ENCODE peak calls at places on chromosomes 16 and 17, in nine cellular contexts. M is neural progenitor cell; D is RCC 7860; B is H9; L is activated naive CD8-positive, alpha-beta T cell treated with anti-CD3 and anti-CD28 coated beads for 36 hours; K is colonic mucosa; Z is A549; G is activated CD4-positive, alpha-beta T cell treated with anti-CD3 and anti-CD28 coated beads, Interleukin-2, amount 50 U/mL, for 1 hour; P is GM12864. A is an unnamed sample.

GRCh38 chr17:82023447-82024241 is 539 bp downstream of the LRRC45 start:
- DNase-seq in M (no peak), D (no peak), B (no peak), L (peak; percentile 36), K (no peak), Z (no peak), G (no peak), P (no peak), A (no peak)

GRCh38 chr16:85199069-85199725 is 86.9 kb upstream of the CIBAR2 start:
- DNase-seq in M (no peak), D (no peak), B (no peak), L (no peak), K (no peak), Z (peak; percentile 29), G (no peak), P (no peak), A (no peak)

GRCh38 chr16:46720619-46721018 is 27.5 kb downstream of the MYLK3 start:
- DNase-seq in M (no peak), D (no peak), B (no peak), L (no peak), K (no peak), Z (no peak), G (no peak), P (no peak), A (no peak)

GRCh38 chr16:69113216-69113615 is 7.8 kb downstream of the HAS3 start:
- DNase-seq in M (no peak), D (no peak), B (no peak), L (no peak), K (no peak), Z (no peak), G (no peak), P (no peak), A (peak; percentile 9)

GRCh38 chr16:30395155-30395991 is at the start of gene ZNF48:
- DNase-seq in M (peak; percentile 97), D (peak; percentile 36), B (peak; percentile 82), L (peak; percentile 70), K (peak; percentile 72), Z (peak; percentile 88), G (peak; percentile 37), P (no peak), A (peak; percentile 88)

GRCh38 chr17:79673517-79673916 is 57.2 kb upstream of the ENPP7 start:
- DNase-seq in M (no peak), D (no peak), B (no peak), L (no peak), K (no peak), Z (no peak), G (no peak), P (no peak), A (no peak)

GRCh38 chr16:1044515-1045362 is 27.8 kb upstream of the SSTR5 start:
- DNase-seq in M (no peak), D (no peak), B (no peak), L (no peak), K (no peak), Z (peak; percentile 46), G (no peak), P (no peak), A (no peak)

GRCh38 chr17:79950711-79951110 is 85.0 kb downstream of the TBC1D16 start:
- DNase-seq in M (peak; percentile 85), D (no peak), B (peak; percentile 72), L (no peak), K (no peak), Z (no peak), G (no peak), P (no peak), A (peak; percentile 64)

GRCh38 chr17:6088141-6088540 is 18.0 kb downstream of the WSCD1 start:
- DNase-seq in M (no peak), D (no peak), B (no peak), L (no peak), K (no peak), Z (no peak), G (no peak), P (no peak), A (no peak)

GRCh38 chr17:10598620-10599019 is 49.2 kb upstream of the MYH2 start:
- DNase-seq in M (no peak), D (no peak), B (no peak), L (no peak), K (no peak), Z (no peak), G (no peak), P (no peak), A (no peak)

GRCh38 chr16:28616636-28617035 is 6.8 kb upstream of the SULT1A1 start:
- DNase-seq in M (no peak), D (no peak), B (peak; percentile 18), L (no peak), K (no peak), Z (no peak), G (no peak), P (no peak), A (no peak)

GRCh38 chr17:72614476-72614870 is 478.0 kb downstream of the SLC39A11 start:
- DNase-seq in M (no peak), D (peak; percentile 22), B (no peak), L (no peak), K (no peak), Z (peak; percentile 36), G (no peak), P (no peak), A (no peak)

GRCh38 chr17:58630883-58631522 is 60.8 kb downstream of the TEX14 start:
- DNase-seq in M (peak; percentile 70), D (no peak), B (peak; percentile 92), L (peak; percentile 67), K (peak; percentile 26), Z (no peak), G (no peak), P (peak; percentile 90), A (peak; percentile 31)

GRCh38 chr17:65455972-65456343 is 105.5 kb downstream of the AXIN2 start:
- DNase-seq in M (peak; percentile 67), D (no peak), B (peak; percentile 69), L (no peak), K (peak; percentile 34), Z (peak; percentile 18), G (peak; percentile 19), P (no peak), A (no peak)

GRCh38 chr17:3890082-3890892 is 2.6 kb downstream of the CAMKK1 start:
- DNase-seq in M (no peak), D (peak; percentile 95), B (no peak), L (no peak), K (peak; percentile 72), Z (peak; percentile 90), G (no peak), P (no peak), A (peak; percentile 68)

GRCh38 chr17:30191072-30191471 is 44.4 kb downstream of the SLC6A4 start:
- DNase-seq in M (no peak), D (no peak), B (no peak), L (no peak), K (no peak), Z (no peak), G (no peak), P (no peak), A (no peak)

GRCh38 chr16:85370881-85371651 is 242.1 kb upstream of the GSE1 start:
- DNase-seq in M (no peak), D (no peak), B (no peak), L (no peak), K (peak; percentile 88), Z (no peak), G (no peak), P (no peak), A (no peak)

GRCh38 chr17:78231991-78232759 is 744 bp downstream of the TMEM235 start:
- DNase-seq in M (peak; percentile 78), D (no peak), B (peak; percentile 75), L (peak; percentile 46), K (no peak), Z (no peak), G (no peak), P (no peak), A (no peak)

GRCh38 chr16:728131-728889 is 1.4 kb downstream of the HAGHL start:
- DNase-seq in M (peak; percentile 72), D (peak; percentile 80), B (peak; percentile 87), L (peak; percentile 75), K (peak; percentile 77), Z (peak; percentile 88), G (peak; percentile 51), P (no peak), A (no peak)

GRCh38 chr17:80559688-80560290 is 15.2 kb downstream of the RPTOR start:
- DNase-seq in M (no peak), D (peak; percentile 15), B (no peak), L (no peak), K (no peak), Z (no peak), G (no peak), P (no peak), A (no peak)

GRCh38 chr16:84024854-84025253 is 17.7 kb downstream of the SLC38A8 start:
- DNase-seq in M (no peak), D (peak; percentile 6), B (no peak), L (no peak), K (no peak), Z (peak; percentile 35), G (no peak), P (no peak), A (no peak)

GRCh38 chr17:20073056-20073979 is 64.2 kb downstream of the SPECC1 start:
- DNase-seq in M (no peak), D (no peak), B (no peak), L (peak; percentile 27), K (peak; percentile 36), Z (no peak), G (peak; percentile 11), P (no peak), A (peak; percentile 62)

GRCh38 chr17:32525116-32525515 is 38.3 kb downstream of the CDK5R1 start:
- DNase-seq in M (no peak), D (peak; percentile 22), B (no peak), L (no peak), K (no peak), Z (no peak), G (no peak), P (no peak), A (no peak)

GRCh38 chr17:69560987-69561441 is 146.5 kb downstream of the MAP2K6 start:
- DNase-seq in M (no peak), D (no peak), B (no peak), L (no peak), K (no peak), Z (no peak), G (no peak), P (no peak), A (no peak)

GRCh38 chr17:37770631-37771518 is 26.0 kb upstream of the HNF1B start:
- DNase-seq in M (peak; percentile 73), D (peak; percentile 29), B (peak; percentile 81), L (peak; percentile 36), K (peak; percentile 88), Z (peak; percentile 82), G (peak; percentile 21), P (no peak), A (peak; percentile 33)

GRCh38 chr16:73878616-73879015 is 418.0 kb upstream of the PSMD7 start:
- DNase-seq in M (peak; percentile 27), D (peak; percentile 62), B (no peak), L (no peak), K (no peak), Z (peak; percentile 78), G (no peak), P (peak; percentile 5), A (no peak)

GRCh38 chr16:29806641-29807425 is 504 bp downstream of the MAZ start:
- DNase-seq in M (peak; percentile 82), D (peak; percentile 75), B (peak; percentile 76), L (peak; percentile 79), K (peak; percentile 62), Z (peak; percentile 88), G (no peak), P (no peak), A (no peak)

GRCh38 chr17:6525731-6526130 is 30.6 kb downstream of the PITPNM3 start:
- DNase-seq in M (no peak), D (no peak), B (peak; percentile 4), L (no peak), K (no peak), Z (no peak), G (no peak), P (no peak), A (no peak)

GRCh38 chr16:22844426-22844825 is 30.5 kb downstream of the HS3ST2 start:
- DNase-seq in M (no peak), D (no peak), B (no peak), L (no peak), K (no peak), Z (no peak), G (no peak), P (no peak), A (no peak)

GRCh38 chr17:55420776-55421178 is 858 bp downstream of the MMD start:
- DNase-seq in M (peak; percentile 49), D (no peak), B (no peak), L (peak; percentile 48), K (peak; percentile 58), Z (no peak), G (peak; percentile 28), P (no peak), A (peak; percentile 72)

GRCh38 chr16:83995756-83996155 is 27.7 kb downstream of the NECAB2 start:
- DNase-seq in M (peak; percentile 90), D (no peak), B (peak; percentile 74), L (no peak), K (peak; percentile 29), Z (no peak), G (no peak), P (no peak), A (peak; percentile 59)

A was measured in dorsolateral prefrontal cortex.